ENCODE peak calls at places on chromosome 10, in seven cellular contexts. I, C, E, J, M, Y and A are unnamed samples.

GRCh38 chr10:13661261-13661660 is 74.5 kb downstream of the PRPF18 start:
- DNase-seq in M (no peak), I (no peak), Y (no peak), J (peak; percentile 16), E (no peak), C (no peak), A (no peak)

GRCh38 chr10:66827353-66827752 is 98.5 kb upstream of the LRRTM3 start:
- DNase-seq in C (peak; percentile 51), J (peak; percentile 40), Y (no peak), I (no peak), E (no peak), M (no peak), A (no peak)

GRCh38 chr10:77177161-77177560 is 460.4 kb downstream of the KCNMA1 start:
- DNase-seq in I (no peak), E (no peak), Y (no peak), J (no peak), C (no peak), M (no peak), A (no peak)

GRCh38 chr10:34504534-34504933 is 310.6 kb downstream of the PARD3 start:
- DNase-seq in M (no peak), J (no peak), Y (peak; percentile 44), I (no peak), C (peak; percentile 61), E (peak; percentile 74), A (no peak)

GRCh38 chr10:66167816-66168215 is 758.0 kb upstream of the LRRTM3 start:
- DNase-seq in M (no peak), E (no peak), J (no peak), Y (no peak), C (peak; percentile 90), I (no peak), A (no peak)

GRCh38 chr10:100325164-100325563 is 4.9 kb downstream of the PKD2L1 start:
- DNase-seq in M (no peak), J (no peak), C (peak; percentile 13), I (no peak), E (no peak), Y (no peak), A (no peak)

GRCh38 chr10:3691482-3691881 is 93.5 kb downstream of the KLF6 start:
- DNase-seq in C (no peak), I (no peak), Y (no peak), J (no peak), M (no peak), E (no peak), A (no peak)

GRCh38 chr10:62992145-62992721 is 140.9 kb upstream of the NRBF2 start:
- DNase-seq in I (no peak), M (no peak), E (no peak), J (no peak), C (peak; percentile 70), Y (no peak), A (no peak)

GRCh38 chr10:28587970-28588290 is 55.0 kb downstream of the WAC start:
- DNase-seq in J (peak; percentile 46), C (peak; percentile 67), I (no peak), E (peak; percentile 34), M (no peak), Y (no peak), A (no peak)

DNA sequence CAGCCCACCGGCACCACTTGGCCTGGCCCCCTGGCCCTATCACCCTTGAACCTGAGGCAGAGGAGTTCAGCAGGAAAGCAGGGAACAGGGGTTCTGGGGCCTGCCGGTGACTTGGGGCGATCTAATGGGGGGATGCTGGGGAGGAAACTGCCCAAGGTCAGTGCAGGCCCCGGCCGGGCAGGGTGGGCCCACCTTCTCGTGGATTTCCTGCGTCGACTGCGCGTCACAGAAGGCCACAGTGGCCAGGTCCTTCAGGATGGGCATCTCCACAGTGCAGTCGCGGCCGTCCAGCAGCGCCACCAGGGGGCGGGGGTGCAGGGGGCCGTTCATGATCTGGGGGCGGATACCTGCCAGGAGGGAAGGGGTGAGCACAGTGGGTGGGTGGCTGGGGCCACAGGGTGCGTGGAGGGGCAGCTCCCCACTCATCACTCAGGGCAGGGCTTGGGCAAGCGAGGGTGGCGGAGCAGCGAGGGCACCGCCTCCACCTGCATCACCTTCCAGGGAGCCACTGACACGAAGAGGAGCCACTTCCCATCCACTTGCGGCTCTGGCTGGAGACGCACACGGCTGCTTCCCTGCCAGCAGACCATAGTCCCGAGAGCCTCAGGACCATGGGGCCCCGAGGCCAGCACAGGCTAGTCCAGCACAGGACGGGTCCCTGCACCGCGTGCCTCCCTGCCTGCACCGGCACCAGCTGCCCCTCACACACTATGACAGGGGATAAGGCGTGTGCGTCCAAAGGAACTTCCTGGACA is 61.4 kb downstream of the ZRANB1 start:
- DNase-seq in C (no peak), Y (no peak), E (no peak), J (no peak), I (peak; percentile 41), M (no peak), A (no peak)
- TF ChIP-seq CTCF in C (no peak), Y (no peak), E (no peak), J (no peak), I (no peak), M (no peak), A (peak; percentile 13)

GRCh38 chr10:89224697-89225443 is 17.8 kb upstream of the CH25H start:
- DNase-seq in M (no peak), J (no peak), E (no peak), C (no peak), Y (no peak), I (no peak), A (no peak)
- TF ChIP-seq CTCF in M (no peak), J (peak; percentile 28), E (no peak), C (no peak), Y (no peak), I (no peak), A (no peak)

DNA sequence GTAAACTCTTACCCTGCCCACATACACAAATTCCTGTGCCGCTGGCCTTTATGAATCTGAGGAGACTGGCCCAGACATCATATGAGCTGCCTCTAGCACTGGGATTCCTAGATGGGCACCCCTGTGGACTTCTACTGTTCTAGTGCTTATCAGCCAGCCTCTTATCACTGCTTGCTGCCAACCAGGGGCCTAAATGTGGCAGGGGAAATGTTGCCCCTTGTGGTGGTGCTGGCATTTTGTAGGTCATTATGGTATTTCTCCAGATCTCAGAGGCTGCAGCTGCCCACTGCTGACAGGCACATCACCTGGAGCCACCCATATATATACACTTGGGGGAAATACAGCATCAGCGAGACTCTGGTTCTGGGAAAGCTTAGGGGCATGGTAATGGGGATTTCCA is 5.4 kb downstream of the SFR1 start:
- DNase-seq in J (no peak), E (peak; percentile 64), I (no peak), Y (peak; percentile 29), M (no peak), C (peak; percentile 16), A (peak; percentile 44)
- TF ChIP-seq CTCF in J (no peak), E (peak; percentile 44), I (no peak), Y (peak; percentile 32), M (no peak), C (no peak), A (peak; percentile 45)

DNA sequence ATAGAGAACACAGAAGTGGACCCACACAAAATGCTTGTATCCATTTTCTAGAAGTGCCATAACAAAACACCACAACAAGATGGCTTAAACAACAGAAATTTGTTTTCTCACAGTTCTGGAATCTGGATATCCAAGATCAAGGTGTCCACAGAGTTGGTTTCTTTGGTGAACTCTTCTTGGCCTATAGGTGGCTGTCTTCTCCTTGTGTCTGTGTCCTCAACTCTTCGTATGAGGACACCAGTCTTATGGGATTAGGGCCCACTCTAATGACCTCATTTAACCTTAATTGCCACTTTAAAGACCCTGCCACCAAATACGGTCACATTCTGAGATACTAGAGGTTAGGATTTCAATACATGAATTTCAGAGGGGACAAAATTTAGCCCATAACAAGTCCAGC is 30.8 kb upstream of the C10orf71 start:
- DNase-seq in M (no peak), C (no peak), J (no peak), E (no peak), Y (no peak), I (no peak), A (no peak)
- TF ChIP-seq CTCF in M (no peak), C (no peak), J (no peak), E (no peak), Y (no peak), I (no peak), A (no peak)

GRCh38 chr10:93481931-93482834 is at the start of gene MYOF:
- DNase-seq in I (no peak), M (no peak), J (peak; percentile 93), E (peak; percentile 91), Y (peak; percentile 73), C (peak; percentile 89), A (peak; percentile 70)
- TF ChIP-seq CTCF in I (peak; percentile 21), M (peak; percentile 57), J (peak; percentile 69), E (peak; percentile 63), Y (no peak), C (peak; percentile 45), A (peak; percentile 51)

GRCh38 chr10:103695584-103696005 is 159.8 kb downstream of the SH3PXD2A start:
- DNase-seq in E (no peak), C (peak; percentile 43), I (peak; percentile 78), Y (no peak), J (peak; percentile 88), M (no peak), A (no peak)

GRCh38 chr10:103698266-103698665 is 157.1 kb downstream of the SH3PXD2A start:
- DNase-seq in E (no peak), I (no peak), C (no peak), M (no peak), Y (no peak), J (no peak), A (no peak)

GRCh38 chr10:103696094-103696410 is 159.3 kb downstream of the SH3PXD2A start:
- DNase-seq in E (no peak), C (no peak), Y (no peak), J (no peak), I (no peak), M (no peak), A (no peak)

GRCh38 chr10:103697787-103698186 is 157.6 kb downstream of the SH3PXD2A start:
- DNase-seq in J (no peak), E (no peak), C (no peak), M (no peak), Y (no peak), I (no peak), A (no peak)

GRCh38 chr10:103696411-103697145 is 158.8 kb downstream of the SH3PXD2A start:
- DNase-seq in M (no peak), I (peak; percentile 80), E (peak; percentile 91), J (peak; percentile 93), Y (peak; percentile 62), C (peak; percentile 85), A (peak; percentile 73)
- TF ChIP-seq CTCF in M (no peak), I (peak; percentile 16), E (peak; percentile 34), J (peak; percentile 69), Y (no peak), C (peak; percentile 35), A (peak; percentile 60)